ENCODE peak calls at places on chromosomes 4 and X, in five cellular contexts. F, R, W, P and X are unnamed samples.

GRCh38 chr4:55866973-55867574 is 13.6 kb downstream of the EXOC1 start:
- DNase-seq in F (peak), W (peak), R (peak), P (no peak), X (no peak)

GRCh38 chrX:29948653-29949052 is 266.7 kb upstream of the MAGEB2 start:
- DNase-seq in R (no peak), F (no peak), P (no peak), W (peak), X (no peak)

GRCh38 chr4:48187813-48188212 is 53.8 kb upstream of the TXK start:
- DNase-seq in F (no peak), W (no peak), P (no peak), R (no peak), X (no peak)

GRCh38 chr4:163380703-163381102 is 37.0 kb downstream of the NPY5R start:
- DNase-seq in R (no peak), W (no peak), F (peak), P (no peak), X (no peak)

GRCh38 chr4:11805837-11806236 is 377.1 kb upstream of the HS3ST1 start:
- DNase-seq in F (peak), W (peak), P (no peak), R (no peak), X (no peak)

GRCh38 chr4:104589264-104589868 is 94.7 kb upstream of the CXXC4 start:
- DNase-seq in R (no peak), P (no peak), W (no peak), F (no peak), X (no peak)

GRCh38 chr4:165506780-165507305 is 128.0 kb downstream of the CPE start:
- DNase-seq in P (no peak), W (no peak), F (no peak), R (no peak), X (no peak)

GRCh38 chrX:143472334-143472938 is 44.8 kb downstream of the SPANXN3 start:
- DNase-seq in F (no peak), R (no peak), P (no peak), W (no peak), X (no peak)

GRCh38 chr4:71221510-71222466 is 117.0 kb upstream of the SLC4A4 start:
- DNase-seq in F (no peak), W (no peak), P (no peak), R (no peak), X (no peak)

GRCh38 chr4:4334798-4335520 is 44.9 kb downstream of the ZBTB49 start:
- DNase-seq in F (peak), W (peak), P (peak), R (no peak), X (peak)

GRCh38 chrX:68832101-68832416 is 3.2 kb downstream of the EFNB1 start:
- DNase-seq in P (no peak), W (peak), F (peak), R (no peak), X (no peak)

GRCh38 chrX:100863326-100863854 is 10.8 kb downstream of the NOX1 start:
- DNase-seq in W (no peak), R (no peak), F (peak), P (no peak), X (no peak)

GRCh38 chr4:149708513-149709175 is 107.0 kb downstream of the IQCM start:
- DNase-seq in P (no peak), W (peak), R (peak), F (no peak), X (no peak)

GRCh38 chr4:101155368-101155767 is 192.0 kb downstream of the PPP3CA start:
- DNase-seq in F (no peak), W (peak), R (no peak), P (no peak), X (no peak)

GRCh38 chr4:59759082-59759825 is 1440.9 kb upstream of the ADGRL3 start:
- DNase-seq in W (no peak), R (no peak), F (no peak), P (no peak), X (no peak)

GRCh38 chr4:14434483-14434882 is 567.8 kb upstream of the CPEB2 start:
- DNase-seq in R (no peak), F (no peak), W (peak), P (no peak), X (no peak)

GRCh38 chr4:8761824-8762205 is 109.8 kb downstream of the HMX1 start:
- DNase-seq in P (no peak), F (no peak), W (no peak), R (no peak), X (no peak)

GRCh38 chr4:147103403-147103946 is 157.8 kb upstream of the TTC29 start:
- DNase-seq in R (peak), W (peak), F (no peak), P (no peak), X (no peak)

GRCh38 chr4:2250764-2251072 is 8.8 kb upstream of the HAUS3 start:
- DNase-seq in W (no peak), R (no peak), F (no peak), P (no peak), X (no peak)

GRCh38 chr4:115361781-115362180 is 248.4 kb upstream of the NDST4 start:
- DNase-seq in P (no peak), R (no peak), F (no peak), W (no peak), X (no peak)

GRCh38 chrX:11791090-11791489 is 33.1 kb downstream of the MSL3 start:
- DNase-seq in R (no peak), F (no peak), P (no peak), W (no peak), X (no peak)